ENCODE peak calls at places on chromosome 20, in four cellular contexts. F is ureter, R is endothelial cell, H is upper lobe of right lung. B is an unnamed sample.

GRCh38 chr20:44023515-44024371 is 109.1 kb downstream of the TOX2 start:
- DNase-seq in F (no peak), R (no peak), H (no peak), B (no peak)

GRCh38 chr20:42706762-42707161 is 482.9 kb downstream of the PTPRT start:
- DNase-seq in F (no peak), R (no peak), H (no peak), B (no peak)

GRCh38 chr20:10982692-10983091 is 308.9 kb upstream of the JAG1 start:
- DNase-seq in F (peak), R (no peak), H (no peak), B (no peak)

GRCh38 chr20:13173201-13173600 is 47.9 kb upstream of the ISM1 start:
- DNase-seq in F (no peak), R (no peak), H (no peak), B (no peak)

GRCh38 chr20:21681932-21682318 is 23.5 kb upstream of the PAX1 start:
- DNase-seq in F (no peak), R (no peak), H (no peak), B (no peak)

GRCh38 chr20:62595491-62595890 is 46.8 kb upstream of the SLCO4A1 start:
- DNase-seq in F (no peak), R (no peak), H (no peak), B (peak)

GRCh38 chr20:61847420-61847748 is 218.3 kb downstream of the TAF4 start:
- DNase-seq in F (no peak), R (no peak), H (no peak), B (no peak)

GRCh38 chr20:8255945-8256632 is 124.0 kb downstream of the PLCB1 start:
- DNase-seq in F (no peak), R (no peak), H (no peak), B (no peak)

GRCh38 chr20:63086421-63087235 is 79.9 kb upstream of the BHLHE23 start:
- DNase-seq in F (peak), R (no peak), H (peak), B (no peak)

GRCh38 chr20:62707981-62708521 is 585 bp upstream of the NTSR1 start:
- DNase-seq in F (no peak), R (peak), H (no peak), B (no peak)

GRCh38 chr20:58407201-58407873 is 18.3 kb downstream of the VAPB start:
- DNase-seq in F (no peak), R (no peak), H (no peak), B (no peak)

GRCh38 chr20:58523072-58523681 is 8.0 kb upstream of the APCDD1L start:
- DNase-seq in F (peak), R (no peak), H (no peak), B (no peak)

GRCh38 chr20:53967527-53967926 is 102.9 kb downstream of the BCAS1 start:
- DNase-seq in F (no peak), R (no peak), H (no peak), B (no peak)

GRCh38 chr20:50128520-50128905 is 15.6 kb upstream of the UBE2V1 start:
- DNase-seq in F (no peak), R (no peak), H (no peak), B (no peak)

GRCh38 chr20:25065044-25065624 is 7.2 kb upstream of the ACSS1 start:
- DNase-seq in F (no peak), R (no peak), H (peak), B (no peak)

GRCh38 chr20:32474967-32475819 is 109.9 kb downstream of the NOL4L start:
- DNase-seq in F (peak), R (peak), H (peak), B (peak)

GRCh38 chr20:52231230-52231746 is 39.7 kb upstream of the ZFP64 start:
- DNase-seq in F (no peak), R (no peak), H (no peak), B (no peak)

GRCh38 chr20:61120595-61121515 is 131.2 kb upstream of the CDH4 start:
- DNase-seq in F (peak), R (peak), H (peak), B (no peak)

GRCh38 chr20:19212524-19213502 is at the start of gene SLC24A3:
- DNase-seq in F (peak), R (peak), H (peak), B (peak)

GRCh38 chr20:47727909-47728361 is 57.3 kb downstream of the SULF2 start:
- DNase-seq in F (no peak), R (no peak), H (peak), B (peak)

GRCh38 chr20:329851-330232 is 4.5 kb downstream of the SOX12 start:
- DNase-seq in F (no peak), R (no peak), H (no peak), B (no peak)

GRCh38 chr20:48703107-48703506 is 124.7 kb downstream of the PREX1 start:
- DNase-seq in F (no peak), R (no peak), H (peak), B (no peak)

GRCh38 chr20:63735859-63736718 is at the start of gene LIME1:
- DNase-seq in F (no peak), R (no peak), H (peak), B (no peak)

GRCh38 chr20:34709044-34709835 is 5.1 kb downstream of the TP53INP2 start:
- DNase-seq in F (peak), R (peak), H (peak), B (peak)

GRCh38 chr20:17787816-17788215 is 88.0 kb downstream of the BANF2 start:
- DNase-seq in F (no peak), R (no peak), H (no peak), B (no peak)

GRCh38 chr20:36304786-36305495 is 1.2 kb upstream of the DLGAP4 start:
- DNase-seq in F (no peak), R (no peak), H (no peak), B (no peak)

GRCh38 chr20:47466704-47467459 is 34.8 kb upstream of the NCOA3 start:
- DNase-seq in F (peak), R (no peak), H (no peak), B (no peak)

GRCh38 chr20:53990768-53991472 is 79.5 kb downstream of the BCAS1 start:
- DNase-seq in F (no peak), R (no peak), H (no peak), B (no peak)

GRCh38 chr20:4082406-4083102 is 67.2 kb upstream of the RNF24 start:
- DNase-seq in F (no peak), R (peak), H (no peak), B (no peak)